ENCODE peak calls at places on chromosomes 4 and X, in six cellular contexts. One of them, this sample, is unnamed.

GRCh38 chr4:112031712-112032328 is 113.4 kb upstream of the FAM241A start:
- DNase-seq in stimulated activated CD4-positive, alpha-beta T cell treated with anti-CD3 and anti-CD28 coated beads, TNF-alpha, amount 100 ng/mL, for 4 hours: no peak
- DNase-seq in brain pericyte: peak
- DNase-seq in NCI-H69: peak
- DNase-seq in nephron progenitor cell: peak
- DNase-seq in activated CD8-positive, alpha-beta T cell treated with anti-CD3 and anti-CD28 coated beads for 36 hours: peak
- DNase-seq in this sample: peak

GRCh38 chr4:143410015-143410414 is 73.3 kb downstream of the GAB1 start:
- DNase-seq in nephron progenitor cell: no peak
- DNase-seq in NCI-H69: no peak
- DNase-seq in brain pericyte: no peak
- DNase-seq in activated CD8-positive, alpha-beta T cell treated with anti-CD3 and anti-CD28 coated beads for 36 hours: no peak
- DNase-seq in stimulated activated CD4-positive, alpha-beta T cell treated with anti-CD3 and anti-CD28 coated beads, TNF-alpha, amount 100 ng/mL, for 4 hours: no peak
- DNase-seq in this sample: no peak

GRCh38 chr4:148375581-148375980 is 66.6 kb downstream of the NR3C2 start:
- DNase-seq in activated CD8-positive, alpha-beta T cell treated with anti-CD3 and anti-CD28 coated beads for 36 hours: no peak
- DNase-seq in brain pericyte: no peak
- DNase-seq in nephron progenitor cell: no peak
- DNase-seq in NCI-H69: no peak
- DNase-seq in stimulated activated CD4-positive, alpha-beta T cell treated with anti-CD3 and anti-CD28 coated beads, TNF-alpha, amount 100 ng/mL, for 4 hours: no peak
- DNase-seq in this sample: no peak

GRCh38 chrX:135520022-135520552 is 373 bp upstream of the INTS6L start:
- DNase-seq in brain pericyte: no peak
- DNase-seq in nephron progenitor cell: no peak
- DNase-seq in activated CD8-positive, alpha-beta T cell treated with anti-CD3 and anti-CD28 coated beads for 36 hours: no peak
- DNase-seq in NCI-H69: no peak
- DNase-seq in stimulated activated CD4-positive, alpha-beta T cell treated with anti-CD3 and anti-CD28 coated beads, TNF-alpha, amount 100 ng/mL, for 4 hours: no peak
- DNase-seq in this sample: peak

GRCh38 chr4:89303177-89303576 is 4.4 kb downstream of the GPRIN3 start:
- DNase-seq in brain pericyte: no peak
- DNase-seq in NCI-H69: peak
- DNase-seq in activated CD8-positive, alpha-beta T cell treated with anti-CD3 and anti-CD28 coated beads for 36 hours: peak
- DNase-seq in stimulated activated CD4-positive, alpha-beta T cell treated with anti-CD3 and anti-CD28 coated beads, TNF-alpha, amount 100 ng/mL, for 4 hours: no peak
- DNase-seq in nephron progenitor cell: no peak
- DNase-seq in this sample: peak

GRCh38 chrX:21745756-21746155 is 12.2 kb downstream of the SMPX start:
- DNase-seq in brain pericyte: no peak
- DNase-seq in activated CD8-positive, alpha-beta T cell treated with anti-CD3 and anti-CD28 coated beads for 36 hours: peak
- DNase-seq in nephron progenitor cell: peak
- DNase-seq in NCI-H69: peak
- DNase-seq in stimulated activated CD4-positive, alpha-beta T cell treated with anti-CD3 and anti-CD28 coated beads, TNF-alpha, amount 100 ng/mL, for 4 hours: no peak
- DNase-seq in this sample: no peak

GRCh38 chr4:53779025-53779424 is 187.7 kb upstream of the LNX1 start:
- DNase-seq in nephron progenitor cell: no peak
- DNase-seq in stimulated activated CD4-positive, alpha-beta T cell treated with anti-CD3 and anti-CD28 coated beads, TNF-alpha, amount 100 ng/mL, for 4 hours: no peak
- DNase-seq in brain pericyte: no peak
- DNase-seq in NCI-H69: no peak
- DNase-seq in activated CD8-positive, alpha-beta T cell treated with anti-CD3 and anti-CD28 coated beads for 36 hours: no peak
- DNase-seq in this sample: no peak

GRCh38 chrX:9537781-9538180 is 72.9 kb downstream of the TBL1X start:
- DNase-seq in stimulated activated CD4-positive, alpha-beta T cell treated with anti-CD3 and anti-CD28 coated beads, TNF-alpha, amount 100 ng/mL, for 4 hours: no peak
- DNase-seq in NCI-H69: no peak
- DNase-seq in brain pericyte: no peak
- DNase-seq in nephron progenitor cell: no peak
- DNase-seq in activated CD8-positive, alpha-beta T cell treated with anti-CD3 and anti-CD28 coated beads for 36 hours: no peak
- DNase-seq in this sample: no peak

GRCh38 chrX:107659286-107659685 is 31.0 kb downstream of the PRPS1 start:
- DNase-seq in NCI-H69: no peak
- DNase-seq in nephron progenitor cell: no peak
- DNase-seq in stimulated activated CD4-positive, alpha-beta T cell treated with anti-CD3 and anti-CD28 coated beads, TNF-alpha, amount 100 ng/mL, for 4 hours: no peak
- DNase-seq in brain pericyte: no peak
- DNase-seq in activated CD8-positive, alpha-beta T cell treated with anti-CD3 and anti-CD28 coated beads for 36 hours: no peak
- DNase-seq in this sample: no peak

GRCh38 chr4:53039741-53040458 is 177.8 kb downstream of the RASL11B start:
- DNase-seq in brain pericyte: no peak
- DNase-seq in nephron progenitor cell: no peak
- DNase-seq in activated CD8-positive, alpha-beta T cell treated with anti-CD3 and anti-CD28 coated beads for 36 hours: no peak
- DNase-seq in stimulated activated CD4-positive, alpha-beta T cell treated with anti-CD3 and anti-CD28 coated beads, TNF-alpha, amount 100 ng/mL, for 4 hours: no peak
- DNase-seq in NCI-H69: no peak
- DNase-seq in this sample: no peak

This sample was measured in mucosa of gallbladder.